ENCODE peak calls at places on chromosomes 4 and X, in five cellular contexts. T is heart right ventricle, Z is OCI-LY7, L is fibroblast of lung, Y is cardiac muscle cell. U is an unnamed sample.

GRCh38 chrX:18210470-18210869 is 10.2 kb downstream of the BEND2 start:
- DNase-seq in L (peak), T (no peak), Z (no peak), Y (peak), U (no peak)

GRCh38 chr4:144666539-144667175 is 20.7 kb downstream of the HHIP start:
- DNase-seq in Z (no peak), T (no peak), Y (no peak), L (peak), U (no peak)

GRCh38 chr4:169417629-169418282 is 147.0 kb upstream of the SH3RF1 start:
- DNase-seq in T (no peak), L (peak), Y (no peak), Z (no peak), U (no peak)

GRCh38 chrX:133983243-133983973 is 2.0 kb downstream of the GPC3 start:
- DNase-seq in T (no peak), L (no peak), Y (no peak), Z (no peak), U (no peak)

GRCh38 chr4:8323947-8324555 is 54.5 kb downstream of the HTRA3 start:
- DNase-seq in Y (no peak), L (peak), T (no peak), Z (no peak), U (peak)

GRCh38 chr4:152085657-152086056 is 324.9 kb upstream of the GATB start:
- DNase-seq in T (no peak), L (no peak), Y (no peak), Z (no peak), U (no peak)

GRCh38 chr4:7193040-7193958 is 961 bp downstream of the SORCS2 start:
- DNase-seq in T (no peak), Z (no peak), L (no peak), Y (peak), U (peak)

GRCh38 chr4:106301393-106302084 is 14.5 kb downstream of the TBCK start:
- DNase-seq in Y (no peak), Z (no peak), T (no peak), L (no peak), U (no peak)

GRCh38 chr4:14943749-14944148 is 58.5 kb upstream of the CPEB2 start:
- DNase-seq in Z (no peak), L (no peak), Y (no peak), T (no peak), U (no peak)

GRCh38 chr4:178070155-178070554 is 627.9 kb upstream of the AGA start:
- DNase-seq in Z (no peak), L (no peak), T (no peak), Y (no peak), U (no peak)

GRCh38 chr4:67014592-67014991 is 530.7 kb downstream of the CENPC start:
- DNase-seq in Z (no peak), T (no peak), L (no peak), Y (no peak), U (peak)

GRCh38 chr4:114613579-114613978 is 15.0 kb downstream of the UGT8 start:
- DNase-seq in Y (no peak), Z (no peak), L (no peak), T (no peak), U (no peak)

GRCh38 chrX:107324493-107325310 is 118.3 kb downstream of the DNAAF6 start:
- DNase-seq in T (peak), L (peak), Y (peak), Z (peak), U (peak)

GRCh38 chr4:121514443-121514842 is 133.6 kb upstream of the QRFPR start:
- DNase-seq in L (no peak), Y (no peak), Z (no peak), T (no peak), U (peak)

GRCh38 chr4:172147702-172148101 is 334.5 kb downstream of the GALNTL6 start:
- DNase-seq in T (no peak), Y (no peak), Z (no peak), L (peak), U (no peak)

GRCh38 chrX:49960061-49960460 is 37.7 kb downstream of the CLCN5 start:
- DNase-seq in Y (no peak), Z (no peak), L (peak), T (no peak), U (no peak)

GRCh38 chr4:76585270-76585669 is 150.2 kb downstream of the SHROOM3 start:
- DNase-seq in T (no peak), Y (no peak), L (peak), Z (no peak), U (no peak)

GRCh38 chr4:170007113-170007512 is 19.1 kb downstream of the MFAP3L start:
- DNase-seq in Z (no peak), L (peak), T (no peak), Y (no peak), U (no peak)

GRCh38 chrX:2829066-2829430 is 318 bp downstream of the GYG2 start:
- DNase-seq in Y (peak), T (no peak), Z (no peak), L (no peak), U (peak)

GRCh38 chrX:38409289-38409688 is 56.9 kb downstream of the OTC start:
- DNase-seq in L (no peak), Z (no peak), T (no peak), Y (no peak), U (no peak)

GRCh38 chr4:145034727-145035211 is 63.2 kb downstream of the ANAPC10 start:
- DNase-seq in Z (no peak), L (peak), Y (no peak), T (no peak), U (no peak)

GRCh38 chrX:41086627-41086932 is 1.3 kb downstream of the USP9X start:
- DNase-seq in L (no peak), Y (no peak), T (no peak), Z (no peak), U (no peak)

GRCh38 chrX:31658360-31658759 is 586.5 kb upstream of the FTHL17 start:
- DNase-seq in Z (peak), L (peak), T (no peak), Y (peak), U (no peak)

GRCh38 chrX:39730671-39731389 is 366.9 kb downstream of the BCOR start:
- DNase-seq in Z (peak), Y (peak), T (peak), L (peak), U (peak)

GRCh38 chrX:149937881-149938426 is 337 bp downstream of the EOLA2 start:
- DNase-seq in T (no peak), L (peak), Y (no peak), Z (no peak), U (peak)

GRCh38 chr4:101528526-101528925 is 181.2 kb upstream of the PPP3CA start:
- DNase-seq in Z (no peak), T (no peak), L (no peak), Y (no peak), U (peak)

GRCh38 chrX:19673334-19674040 is 158.2 kb upstream of the MAP3K15 start:
- DNase-seq in Z (no peak), Y (no peak), L (peak), T (peak), U (no peak)

GRCh38 chrX:57121162-57121741 is at the start of gene SPIN2B:
- DNase-seq in T (peak), L (peak), Y (peak), Z (peak), U (peak)

GRCh38 chr4:114250439-114250891 is 271.0 kb upstream of the ARSJ start:
- DNase-seq in L (peak), Y (no peak), Z (no peak), T (no peak), U (no peak)

GRCh38 chr4:182190306-182190705 is 52.9 kb upstream of the TENM3 start:
- DNase-seq in Z (no peak), T (no peak), L (peak), Y (peak), U (no peak)
- H3K27ac ChIP-seq in Z (no peak), T (no peak), L (no peak), Y (no peak), U (no peak)

GRCh38 chr4:46388860-46389259 is 1.1 kb downstream of the GABRA2 start:
- DNase-seq in T (no peak), Z (no peak), L (no peak), Y (no peak), U (no peak)
- H3K4me3 ChIP-seq in T (peak), Z (no peak), L (no peak), Y (peak), U (peak)

GRCh38 chr4:123890889-123891288 is 494.3 kb downstream of the SPRY1 start:
- DNase-seq in L (no peak), T (no peak), Y (no peak), Z (no peak), U (no peak)

GRCh38 chr4:123891901-123892300 is 495.3 kb downstream of the SPRY1 start:
- DNase-seq in L (no peak), Z (no peak), T (no peak), Y (no peak), U (no peak)

GRCh38 chr4:123893746-123894095 is 497.1 kb downstream of the SPRY1 start:
- DNase-seq in L (peak), T (no peak), Z (no peak), Y (no peak), U (no peak)

GRCh38 chr4:123892997-123893745 is 496.6 kb downstream of the SPRY1 start:
- DNase-seq in T (no peak), Z (no peak), L (peak), Y (no peak), U (no peak)

GRCh38 chr4:123892368-123892961 is 495.9 kb downstream of the SPRY1 start:
- DNase-seq in Y (no peak), L (no peak), Z (no peak), T (no peak), U (no peak)
- H3K27ac ChIP-seq in Y (no peak), L (no peak), Z (no peak), T (peak), U (no peak)

DNA sequence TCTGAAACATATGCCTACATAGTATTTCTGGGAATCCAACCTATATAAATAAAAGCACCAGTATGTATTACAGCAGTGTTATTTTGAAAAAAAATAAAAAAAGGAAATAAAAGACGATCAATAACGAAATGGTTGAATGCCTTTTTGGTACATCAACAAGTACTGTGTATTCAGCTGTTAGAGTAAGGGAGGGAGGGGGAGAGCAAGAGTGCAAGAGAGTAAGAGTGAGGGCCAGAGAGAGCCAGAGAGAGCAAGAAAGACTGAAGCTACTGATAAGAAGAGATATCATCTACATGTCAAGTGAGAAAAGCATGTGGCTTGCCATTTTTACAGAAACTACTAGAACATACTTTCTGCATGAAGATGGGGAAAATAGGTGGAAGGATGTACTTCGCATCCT is 1.8 kb downstream of the SPIN4 start:
- DNase-seq in Y (peak), T (no peak), L (no peak), Z (peak), U (no peak)
- H3K4me3 ChIP-seq in Y (no peak), T (no peak), L (no peak), Z (peak), U (peak)

GRCh38 chr4:53705972-53706371 is 114.7 kb upstream of the LNX1 start:
- DNase-seq in T (no peak), Y (no peak), L (no peak), Z (no peak), U (no peak)

GRCh38 chr4:53704329-53704728 is 113.0 kb upstream of the LNX1 start:
- DNase-seq in Z (no peak), T (no peak), L (no peak), Y (no peak), U (no peak)

GRCh38 chr4:53705151-53705764 is 114.0 kb upstream of the LNX1 start:
- DNase-seq in Y (no peak), Z (peak), L (no peak), T (no peak), U (no peak)

GRCh38 chr4:53702334-53703266 is 111.3 kb upstream of the LNX1 start:
- DNase-seq in L (peak), Z (peak), T (peak), Y (peak), U (peak)

DNA sequence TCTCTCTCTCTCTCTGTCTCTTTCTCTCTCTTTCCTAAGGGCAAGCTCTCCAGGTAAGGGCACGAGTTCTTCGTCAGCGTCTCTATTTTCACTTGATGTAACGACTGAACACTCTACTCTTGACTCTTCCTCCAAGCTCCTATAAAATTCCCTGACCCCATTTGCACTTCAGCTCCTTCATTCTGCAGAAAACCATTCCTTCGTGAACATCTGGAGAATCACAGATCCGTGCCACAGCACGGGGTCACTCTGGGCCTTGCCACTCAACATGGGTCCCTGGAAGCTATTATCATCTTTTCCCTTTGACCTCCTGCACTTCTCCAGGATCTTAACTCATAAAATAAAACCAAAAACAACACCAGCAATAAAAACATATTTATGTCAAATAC is 112.0 kb upstream of the LNX1 start:
- DNase-seq in L (no peak), Z (no peak), T (no peak), Y (no peak), U (no peak)
- H3K27ac ChIP-seq in L (peak), Z (peak), T (peak), Y (no peak), U (peak)

GRCh38 chr4:86963697-86964096 is 28.9 kb downstream of the AFF1 start:
- DNase-seq in Y (no peak), Z (no peak), T (no peak), L (peak), U (no peak)

GRCh38 chr4:86961605-86962295 is 26.9 kb downstream of the AFF1 start:
- DNase-seq in Z (peak), T (no peak), L (peak), Y (peak), U (no peak)

GRCh38 chr4:86960557-86960959 is 25.7 kb downstream of the AFF1 start:
- DNase-seq in Z (peak), L (peak), Y (peak), T (no peak), U (peak)

GRCh38 chr4:86959588-86960500 is 25.0 kb downstream of the AFF1 start:
- DNase-seq in Z (peak), Y (peak), T (no peak), L (no peak), U (peak)

GRCh38 chr4:86961103-86961502 is 26.3 kb downstream of the AFF1 start:
- DNase-seq in Y (no peak), T (no peak), L (no peak), Z (peak), U (no peak)
- H3K4me3 ChIP-seq in Y (no peak), T (no peak), L (no peak), Z (peak), U (no peak)

GRCh38 chrX:30215357-30215843 is at the start of gene MAGEB2:
- DNase-seq in Y (no peak), L (no peak), Z (no peak), T (no peak), U (no peak)

GRCh38 chrX:30224541-30224940 is 5.9 kb upstream of the MAGEB3 start:
- DNase-seq in T (no peak), L (no peak), Y (peak), Z (no peak), U (no peak)

GRCh38 chrX:30217465-30217864 is 2.1 kb downstream of the MAGEB2 start:
- DNase-seq in Y (no peak), T (no peak), Z (no peak), L (no peak), U (no peak)

GRCh38 chrX:30220646-30221045 is 5.3 kb downstream of the MAGEB2 start:
- DNase-seq in T (no peak), Z (no peak), Y (no peak), L (no peak), U (no peak)

DNA sequence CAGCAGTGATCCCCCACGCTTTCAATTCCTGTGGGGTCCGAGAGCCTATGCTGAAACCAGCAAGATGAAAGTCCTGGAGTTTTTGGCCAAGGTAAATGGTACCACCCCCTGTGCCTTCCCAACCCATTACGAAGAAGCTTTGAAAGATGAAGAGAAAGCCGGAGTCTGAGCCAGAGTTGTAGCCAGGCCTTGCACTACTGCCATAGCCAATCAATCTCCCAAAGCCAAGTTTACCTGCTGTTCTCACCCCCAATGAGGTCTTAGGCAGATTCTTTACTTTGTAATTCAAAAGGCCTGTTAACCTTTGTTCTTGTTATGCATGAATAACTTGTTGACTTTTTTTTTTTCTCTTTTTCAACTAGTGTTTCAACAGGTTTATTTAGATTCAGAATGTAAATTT is 4.0 kb downstream of the MAGEB2 start:
- DNase-seq in Y (no peak), T (no peak), L (no peak), Z (no peak), U (peak)
- H3K27ac ChIP-seq in Y (no peak), T (no peak), L (no peak), Z (no peak), U (no peak)

GRCh38 chrX:153410888-153411254 is 401 bp upstream of the ZFP92 start:
- DNase-seq in L (no peak), T (no peak), Z (no peak), Y (no peak), U (no peak)
- H3K4me3 ChIP-seq in L (no peak), T (peak), Z (no peak), Y (no peak), U (no peak)

U was measured in endodermal cell.